ENCODE peak calls at places on chromosome 18, in nine cellular contexts. J is KBM-7; A is stimulated activated CD8-positive, alpha-beta memory T cell treated with anti-CD3 and anti-CD28 coated beads, Interleukin-15, amount 100 ng/mL, for 4 hours; W is posterior cingulate gyrus; F is mammary epithelial cell; M is neural crest cell; Y is ELR; B is heart left ventricle; E is OCI-LY7. S is an unnamed sample.

GRCh38 chr18:6401687-6402086 is 13.0 kb downstream of the L3MBTL4 start:
- DNase-seq in J (peak), A (no peak), W (no peak), F (no peak), M (peak), Y (no peak), B (no peak), E (no peak), S (no peak)

GRCh38 chr18:65990944-65991708 is 240.3 kb downstream of the CDH7 start:
- DNase-seq in J (no peak), A (no peak), W (no peak), F (no peak), M (no peak), Y (no peak), B (no peak), E (no peak), S (no peak)

GRCh38 chr18:7623681-7624080 is 56.6 kb downstream of the PTPRM start:
- DNase-seq in J (no peak), A (no peak), W (no peak), F (no peak), M (no peak), Y (no peak), B (no peak), E (no peak), S (no peak)

GRCh38 chr18:31499157-31499524 is 1.2 kb downstream of the DSG2 start:
- DNase-seq in J (peak), A (no peak), W (no peak), F (peak), M (no peak), Y (no peak), B (no peak), E (no peak), S (no peak)

GRCh38 chr18:65751145-65752085 is 603 bp downstream of the CDH7 start:
- DNase-seq in J (no peak), A (no peak), W (peak), F (no peak), M (peak), Y (no peak), B (no peak), E (no peak), S (no peak)

GRCh38 chr18:51611326-51611725 is 413.8 kb upstream of the MEX3C start:
- DNase-seq in J (no peak), A (no peak), W (no peak), F (no peak), M (no peak), Y (no peak), B (no peak), E (no peak), S (no peak)

GRCh38 chr18:13179566-13180113 is 38.9 kb upstream of the LDLRAD4 start:
- DNase-seq in J (no peak), A (no peak), W (no peak), F (no peak), M (no peak), Y (no peak), B (no peak), E (no peak), S (no peak)

GRCh38 chr18:79898952-79899608 is 52.4 kb downstream of the SLC66A2 start:
- DNase-seq in J (no peak), A (no peak), W (no peak), F (no peak), M (no peak), Y (no peak), B (peak), E (no peak), S (no peak)

GRCh38 chr18:3623769-3624545 is 174.0 kb downstream of the TGIF1 start:
- DNase-seq in J (peak), A (no peak), W (peak), F (peak), M (peak), Y (peak), B (peak), E (no peak), S (peak)

GRCh38 chr18:29892960-29893558 is 1149.5 kb downstream of the DSC3 start:
- DNase-seq in J (peak), A (no peak), W (no peak), F (no peak), M (no peak), Y (peak), B (no peak), E (peak), S (peak)

GRCh38 chr18:32157580-32157979 is 32.3 kb upstream of the MEP1B start:
- DNase-seq in J (no peak), A (no peak), W (no peak), F (no peak), M (no peak), Y (no peak), B (no peak), E (no peak), S (no peak)

GRCh38 chr18:26487437-26487836 is 60.9 kb downstream of the KCTD1 start:
- DNase-seq in J (no peak), A (no peak), W (no peak), F (peak), M (no peak), Y (peak), B (no peak), E (no peak), S (no peak)

GRCh38 chr18:44716697-44717163 is 36.0 kb downstream of the SETBP1 start:
- DNase-seq in J (no peak), A (no peak), W (no peak), F (peak), M (no peak), Y (no peak), B (no peak), E (no peak), S (no peak)

GRCh38 chr18:3526421-3527354 is 76.7 kb downstream of the TGIF1 start:
- DNase-seq in J (peak), A (no peak), W (no peak), F (peak), M (peak), Y (no peak), B (no peak), E (no peak), S (peak)

GRCh38 chr18:49597152-49597551 is 35.3 kb downstream of the LIPG start:
- DNase-seq in J (no peak), A (no peak), W (no peak), F (no peak), M (no peak), Y (no peak), B (no peak), E (no peak), S (no peak)

GRCh38 chr18:13940326-13940725 is 25.0 kb upstream of the MC2R start:
- DNase-seq in J (no peak), A (no peak), W (no peak), F (no peak), M (no peak), Y (no peak), B (no peak), E (no peak), S (no peak)

S was measured in EH.